ENCODE peak calls at places on chromosomes 4 and X, in eight cellular contexts. P is left ventricle myocardium inferior; Q is astrocyte of the spinal cord; T is endothelial cell; L is PC-3; I is osteoblast; D is progenitor cell of endocrine pancreas; S is CD4-positive, alpha-beta T cell. V is an unnamed sample.
A peak's percentile ranks its signal among the peaks of the same experiment; 100 is the strongest.

GRCh38 chr4:186628058-186628711 is 72.8 kb upstream of the MTNR1A start:
- DNase-seq in P (no peak), Q (no peak), T (no peak), L (no peak), I (no peak), D (no peak), S (no peak), V (no peak)

GRCh38 chr4:87068591-87069021 is 133.8 kb downstream of the AFF1 start:
- DNase-seq in P (no peak), Q (no peak), T (no peak), L (no peak), I (no peak), D (no peak), S (no peak), V (no peak)

GRCh38 chrX:110795645-110796510 is at the start of gene CHRDL1:
- DNase-seq in P (peak; percentile 17), Q (peak; percentile 40), T (peak; percentile 8), L (no peak), I (peak; percentile 58), D (peak; percentile 51), S (no peak), V (no peak)

GRCh38 chrX:65750674-65751469 is 83.4 kb downstream of the MSN start:
- DNase-seq in P (no peak), Q (no peak), T (no peak), L (no peak), I (no peak), D (no peak), S (peak; percentile 12), V (no peak)

GRCh38 chr4:12041828-12042227 is 613.1 kb upstream of the HS3ST1 start:
- DNase-seq in P (no peak), Q (no peak), T (no peak), L (no peak), I (no peak), D (no peak), S (no peak), V (peak; percentile 46)

GRCh38 chr4:149823770-149824221 is 8.2 kb upstream of the IQCM start:
- DNase-seq in P (no peak), Q (peak; percentile 87), T (no peak), L (peak; percentile 79), I (peak; percentile 94), D (no peak), S (no peak), V (no peak)

GRCh38 chr4:156677136-156677535 is 294.5 kb downstream of the PDGFC start:
- DNase-seq in P (no peak), Q (peak; percentile 61), T (peak; percentile 30), L (peak; percentile 71), I (no peak), D (no peak), S (no peak), V (no peak)

GRCh38 chrX:132407704-132408103 is 81.1 kb downstream of the MBNL3 start:
- DNase-seq in P (no peak), Q (no peak), T (no peak), L (no peak), I (no peak), D (no peak), S (no peak), V (no peak)

GRCh38 chr4:38872620-38873019 is 5.0 kb downstream of the FAM114A1 start:
- DNase-seq in P (no peak), Q (peak; percentile 32), T (no peak), L (peak; percentile 94), I (peak; percentile 63), D (no peak), S (no peak), V (no peak)

GRCh38 chr4:24174622-24175021 is 284.8 kb upstream of the PPARGC1A start:
- DNase-seq in P (no peak), Q (no peak), T (no peak), L (no peak), I (peak; percentile 32), D (no peak), S (no peak), V (no peak)

GRCh38 chr4:159071178-159071968 is 31.5 kb upstream of the RAPGEF2 start:
- DNase-seq in P (no peak), Q (peak; percentile 87), T (no peak), L (peak; percentile 71), I (no peak), D (no peak), S (no peak), V (no peak)

DNA sequence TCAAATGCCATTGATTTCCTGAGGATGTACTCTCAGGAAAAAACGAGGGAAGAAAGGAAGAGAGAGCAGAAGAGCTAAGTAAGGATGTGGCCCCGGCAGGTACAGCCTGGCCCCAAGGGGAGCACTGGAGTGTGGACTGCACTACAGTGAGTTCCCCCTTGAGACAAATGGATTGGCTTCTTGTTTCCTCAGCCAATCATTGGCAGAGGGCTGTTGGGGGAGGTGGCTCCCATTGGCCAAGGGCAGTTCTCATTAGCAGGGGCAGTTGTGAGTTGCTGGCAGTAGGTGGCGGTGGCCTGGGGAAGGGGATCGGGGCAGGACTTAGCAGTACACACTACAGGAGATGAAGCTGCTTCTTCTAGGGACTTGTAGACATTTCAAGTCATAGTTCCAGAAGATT is 24.1 kb upstream of the OCIAD2 start:
- DNase-seq in P (no peak), Q (no peak), T (no peak), L (no peak), I (no peak), D (no peak), S (no peak), V (no peak)
- TF ChIP-seq CTCF in P (no peak), Q (no peak), T (no peak), L (peak; percentile 12), I (no peak), D (no peak), S (no peak), V (no peak)

DNA sequence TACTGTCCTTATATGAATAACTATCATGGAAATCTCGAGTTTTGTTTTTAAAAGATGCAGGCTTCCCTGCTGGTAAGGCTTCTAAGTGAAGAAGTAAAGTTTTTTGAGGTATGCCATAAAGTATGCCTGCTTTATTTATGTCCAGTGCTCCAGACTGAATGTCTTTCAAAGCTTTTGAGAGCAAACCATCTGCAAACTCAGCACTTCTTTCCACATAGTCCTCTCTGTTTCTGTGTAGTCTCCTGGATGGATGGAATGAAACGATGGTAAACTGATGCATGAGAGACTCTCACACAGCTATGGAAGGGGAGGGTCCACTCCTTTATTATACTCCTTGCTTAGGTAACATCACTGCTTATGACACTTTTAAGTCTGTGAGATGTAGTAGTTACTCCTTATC is 73.7 kb downstream of the NCAPG start:
- DNase-seq in P (no peak), Q (no peak), T (no peak), L (no peak), I (no peak), D (no peak), S (no peak), V (no peak)
- TF ChIP-seq CTCF in P (no peak), Q (no peak), T (no peak), L (no peak), I (no peak), D (no peak), S (no peak), V (no peak)

GRCh38 chrX:17086317-17086716 is 139.9 kb downstream of the REPS2 start:
- DNase-seq in P (no peak), Q (no peak), T (no peak), L (no peak), I (no peak), D (no peak), S (no peak), V (no peak)

GRCh38 chrX:17078031-17078730 is 131.7 kb downstream of the REPS2 start:
- DNase-seq in P (no peak), Q (peak; percentile 48), T (no peak), L (peak; percentile 42), I (no peak), D (no peak), S (no peak), V (no peak)

GRCh38 chrX:17081535-17081934 is 135.1 kb downstream of the REPS2 start:
- DNase-seq in P (no peak), Q (no peak), T (no peak), L (no peak), I (no peak), D (no peak), S (no peak), V (no peak)

GRCh38 chrX:17081969-17082368 is 135.5 kb downstream of the REPS2 start:
- DNase-seq in P (no peak), Q (no peak), T (no peak), L (no peak), I (no peak), D (no peak), S (no peak), V (no peak)

DNA sequence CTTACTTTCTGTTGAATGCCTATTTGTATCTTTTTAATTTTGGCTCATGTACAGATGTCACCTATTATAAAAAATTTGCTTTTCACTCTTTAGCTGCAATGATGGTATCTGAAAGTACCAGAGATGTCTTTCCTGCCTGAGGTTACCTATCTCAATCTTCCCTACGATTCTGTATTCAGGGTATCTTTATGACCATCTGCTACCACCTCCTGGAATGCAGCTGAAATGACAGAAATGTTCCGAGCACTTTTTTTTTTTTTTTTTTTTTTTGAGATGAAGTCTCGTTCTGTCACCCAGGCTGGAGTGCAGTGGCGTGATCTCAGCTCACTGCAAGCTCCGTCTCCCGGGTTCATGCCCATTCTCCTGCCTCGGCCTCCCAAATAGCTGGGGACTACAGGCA is 136.4 kb downstream of the REPS2 start:
- DNase-seq in P (no peak), Q (no peak), T (no peak), L (peak; percentile 61), I (no peak), D (no peak), S (no peak), V (no peak)
- TF ChIP-seq CTCF in P (no peak), Q (no peak), T (no peak), L (no peak), I (no peak), D (peak; percentile 25), S (no peak), V (no peak)

DNA sequence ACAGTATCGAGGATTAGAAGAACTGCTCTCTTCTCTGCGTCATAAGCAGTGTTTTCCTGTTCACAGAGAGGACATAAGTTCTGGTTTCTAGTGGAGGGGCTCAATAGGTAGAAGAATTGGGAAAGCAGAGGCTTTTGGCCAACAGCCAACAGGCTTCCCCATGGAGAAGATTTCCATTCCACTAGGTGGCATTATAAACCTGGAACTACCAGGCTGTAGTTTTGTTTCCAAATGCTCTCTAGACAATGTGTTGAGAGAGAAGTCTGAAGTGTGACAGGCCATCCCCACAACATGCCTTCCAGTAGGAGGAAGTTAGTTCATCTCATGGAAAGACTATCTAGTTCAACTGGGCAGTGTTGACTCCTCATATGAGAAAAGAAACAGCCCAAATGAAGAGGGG is 63.8 kb upstream of the ANXA10 start:
- DNase-seq in P (no peak), Q (no peak), T (no peak), L (peak; percentile 63), I (peak; percentile 69), D (no peak), S (no peak), V (no peak)
- TF ChIP-seq CTCF in P (peak; percentile 15), Q (no peak), T (no peak), L (peak; percentile 63), I (peak; percentile 46), D (no peak), S (no peak), V (no peak)